ENCODE peak calls at places on chromosomes 12 and 14, in eight cellular contexts. B, A, O, R, L, Y, W and I are unnamed samples.

GRCh38 chr12:20339060-20339459 is 29.3 kb upstream of the PDE3A start:
- DNase-seq in B (no peak), A (no peak), O (no peak), R (no peak), L (no peak), Y (no peak), W (no peak), I (no peak)

GRCh38 chr14:68950111-68950510 is 29.0 kb downstream of the ACTN1 start:
- DNase-seq in B (no peak), A (no peak), O (peak; percentile 53), R (no peak), L (no peak), Y (no peak), W (no peak), I (no peak)

GRCh38 chr14:103433902-103434563 is 48.8 kb downstream of the MARK3 start:
- DNase-seq in B (no peak), A (no peak), O (no peak), R (no peak), L (no peak), Y (no peak), W (no peak), I (no peak)

GRCh38 chr14:68542346-68542745 is 250.5 kb downstream of the ZFP36L1 start:
- DNase-seq in B (no peak), A (no peak), O (no peak), R (no peak), L (no peak), Y (no peak), W (no peak), I (no peak)

GRCh38 chr12:11795910-11796459 is 146.5 kb downstream of the ETV6 start:
- DNase-seq in B (no peak), A (peak; percentile 75), O (peak; percentile 91), R (peak; percentile 98), L (no peak), Y (no peak), W (no peak), I (no peak)

GRCh38 chr12:20624718-20625117 is 70.4 kb upstream of the SLCO1C1 start:
- DNase-seq in B (no peak), A (peak; percentile 48), O (no peak), R (no peak), L (no peak), Y (no peak), W (no peak), I (no peak)

GRCh38 chr14:74816124-74816523 is 53.0 kb downstream of the YLPM1 start:
- DNase-seq in B (no peak), A (no peak), O (no peak), R (no peak), L (no peak), Y (no peak), W (no peak), I (no peak)

GRCh38 chr12:70686299-70686698 is 49.1 kb upstream of the PTPRB start:
- DNase-seq in B (no peak), A (no peak), O (no peak), R (no peak), L (no peak), Y (no peak), W (no peak), I (no peak)

GRCh38 chr12:25276199-25276937 is 25.6 kb upstream of the KRAS start:
- DNase-seq in B (no peak), A (no peak), O (peak; percentile 91), R (peak; percentile 60), L (peak; percentile 16), Y (peak; percentile 27), W (no peak), I (no peak)

GRCh38 chr14:59511916-59512530 is 27.7 kb downstream of the JKAMP start:
- DNase-seq in B (no peak), A (peak; percentile 40), O (no peak), R (no peak), L (no peak), Y (no peak), W (no peak), I (no peak)

GRCh38 chr14:104421401-104421821 is 158.2 kb upstream of the C14orf180 start:
- DNase-seq in B (no peak), A (no peak), O (no peak), R (no peak), L (no peak), Y (no peak), W (no peak), I (no peak)

GRCh38 chr12:40208707-40209106 is 16.1 kb upstream of the LRRK2 start:
- DNase-seq in B (peak; percentile 70), A (no peak), O (no peak), R (no peak), L (no peak), Y (peak; percentile 36), W (no peak), I (no peak)

GRCh38 chr12:63351370-63351769 is 200.4 kb upstream of the AVPR1A start:
- DNase-seq in B (no peak), A (no peak), O (no peak), R (no peak), L (no peak), Y (no peak), W (no peak), I (no peak)

GRCh38 chr12:9760699-9761406 is at the start of gene CD69:
- DNase-seq in B (no peak), A (no peak), O (no peak), R (no peak), L (no peak), Y (no peak), W (no peak), I (no peak)

GRCh38 chr14:53619625-53620324 is 336.9 kb downstream of the BMP4 start:
- DNase-seq in B (no peak), A (no peak), O (peak; percentile 40), R (peak; percentile 47), L (no peak), Y (no peak), W (no peak), I (no peak)

GRCh38 chr14:100605230-100605629 is 18.0 kb upstream of the BEGAIN start:
- DNase-seq in B (no peak), A (no peak), O (no peak), R (no peak), L (no peak), Y (no peak), W (no peak), I (no peak)

DNA sequence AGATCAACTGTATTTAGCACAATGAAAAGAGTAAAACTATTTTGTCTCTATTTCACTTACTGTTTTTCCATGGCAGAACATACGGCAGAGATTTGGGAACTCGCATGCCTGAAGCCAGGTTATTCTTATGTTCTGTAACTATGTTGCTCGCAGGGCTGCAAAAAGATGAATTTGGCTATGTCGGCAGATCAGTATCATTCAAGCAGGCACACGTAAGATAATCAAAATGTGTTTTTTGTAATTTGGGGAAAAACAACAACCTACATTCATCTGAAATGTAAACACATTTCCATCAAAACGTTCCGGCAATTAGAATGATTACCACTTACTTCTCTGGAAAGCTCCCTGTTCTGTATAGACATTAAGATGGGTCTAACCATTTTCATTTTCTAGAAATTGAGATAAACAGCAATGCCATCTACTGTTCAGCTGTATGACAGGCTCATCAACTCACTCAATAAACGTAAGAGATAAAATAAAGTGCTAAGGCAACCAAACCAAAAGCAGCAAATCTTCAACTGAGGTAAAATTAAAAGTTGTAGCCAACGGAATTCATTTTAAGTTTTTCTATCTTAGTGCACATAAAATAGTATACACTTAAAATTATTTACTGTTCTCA is 13.0 kb downstream of the GTSF1 start:
- DNase-seq in B (no peak), A (no peak), O (no peak), R (no peak), L (no peak), Y (no peak), W (no peak), I (no peak)
- TF ChIP-seq CTCF in B (no peak), A (no peak), O (peak; percentile 49), R (no peak), L (no peak), Y (no peak), W (no peak), I (no peak)

GRCh38 chr14:67461341-67461985 is 27.1 kb downstream of the TMEM229B start:
- DNase-seq in B (no peak), A (no peak), O (peak; percentile 71), R (peak; percentile 75), L (no peak), Y (no peak), W (no peak), I (no peak)

GRCh38 chr14:67467134-67467533 is 21.4 kb downstream of the TMEM229B start:
- DNase-seq in B (no peak), A (no peak), O (no peak), R (no peak), L (no peak), Y (no peak), W (no peak), I (no peak)

GRCh38 chr14:67464377-67464776 is 24.1 kb downstream of the TMEM229B start:
- DNase-seq in B (no peak), A (no peak), O (no peak), R (no peak), L (no peak), Y (no peak), W (no peak), I (no peak)

GRCh38 chr14:67469954-67470353 is 18.6 kb downstream of the TMEM229B start:
- DNase-seq in B (no peak), A (no peak), O (no peak), R (no peak), L (no peak), Y (no peak), W (no peak), I (no peak)

DNA sequence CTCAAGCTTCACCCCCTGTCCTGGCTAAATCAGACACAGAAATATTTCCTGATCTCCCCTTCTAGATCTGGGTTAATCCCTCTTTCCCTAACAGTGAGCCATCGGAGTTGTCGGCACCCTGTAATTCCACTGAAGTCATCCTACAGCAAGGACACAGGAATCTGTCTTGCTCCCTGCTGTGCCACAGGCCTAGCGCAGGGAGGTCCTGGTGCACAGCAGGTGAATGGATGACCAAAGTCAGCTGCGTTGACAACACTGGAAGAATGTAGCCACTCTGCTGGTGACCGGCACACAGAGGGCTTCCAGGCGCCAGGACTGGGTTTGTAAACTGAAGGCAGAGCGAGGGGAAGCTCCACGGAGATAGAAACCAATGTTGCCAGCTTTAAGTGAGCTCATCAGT is 23.7 kb downstream of the TMEM229B start:
- DNase-seq in B (no peak), A (no peak), O (no peak), R (no peak), L (no peak), Y (no peak), W (no peak), I (no peak)
- TF ChIP-seq CTCF in B (no peak), A (no peak), O (no peak), R (no peak), L (no peak), Y (no peak), W (no peak), I (no peak)

DNA sequence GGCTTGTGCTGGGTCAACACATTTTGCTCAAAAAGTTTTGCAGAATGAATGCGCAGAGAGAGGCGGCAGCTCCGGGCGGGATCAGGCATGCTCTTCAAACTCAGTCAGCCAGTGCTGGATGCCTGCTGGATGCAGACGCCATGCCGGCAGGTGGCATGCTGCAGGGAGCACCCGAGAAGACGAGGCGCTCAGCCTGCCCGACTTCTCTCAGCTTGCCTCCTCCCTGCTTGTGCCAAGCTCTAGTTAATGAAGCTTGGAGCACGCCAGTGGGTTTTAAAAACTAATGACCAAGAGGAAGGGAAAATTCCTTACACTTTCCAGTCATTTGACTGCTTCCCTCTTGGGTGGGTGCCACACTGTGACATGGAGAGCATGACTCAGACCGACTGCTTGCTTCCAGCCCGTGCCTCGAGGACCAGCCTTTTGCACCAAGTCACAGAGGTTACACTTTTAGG is 39.8 kb downstream of the SLC24A4 start:
- DNase-seq in B (no peak), A (no peak), O (peak; percentile 9), R (no peak), L (no peak), Y (no peak), W (no peak), I (no peak)
- TF ChIP-seq CTCF in B (no peak), A (no peak), O (no peak), R (no peak), L (no peak), Y (no peak), W (no peak), I (no peak)

GRCh38 chr12:92408072-92408900 is 262.6 kb upstream of the BTG1 start:
- DNase-seq in B (no peak), A (no peak), O (peak; percentile 48), R (peak; percentile 39), L (peak; percentile 7), Y (peak; percentile 21), W (no peak), I (no peak)
- TF ChIP-seq CTCF in B (peak; percentile 49), A (peak; percentile 59), O (peak; percentile 75), R (peak; percentile 67), L (no peak), Y (no peak), W (peak; percentile 53), I (peak; percentile 32)